ENCODE peak calls at places on chromosomes 11 and 22, in seven cellular contexts. B is AG09309, P is HAP-1, L is IMR-90, N is epithelial cell of proximal tubule, I is OCI-LY7, D is right lobe of liver. A is an unnamed sample.

GRCh38 chr11:68436985-68437926 is 23.3 kb upstream of the PPP6R3 start:
- DNase-seq in B (peak), P (no peak), L (peak), N (no peak), I (no peak), D (no peak), A (no peak)

GRCh38 chr11:45765836-45766235 is 39.1 kb upstream of the SLC35C1 start:
- DNase-seq in B (no peak), P (no peak), L (no peak), N (no peak), I (no peak), D (peak), A (no peak)

GRCh38 chr11:83573097-83573496 is 286.9 kb upstream of the CCDC90B start:
- DNase-seq in B (peak), P (no peak), L (peak), N (no peak), I (no peak), D (no peak), A (peak)

GRCh38 chr11:116263770-116264169 is 509.0 kb downstream of the BUD13 start:
- DNase-seq in B (no peak), P (no peak), L (no peak), N (no peak), I (no peak), D (no peak), A (no peak)

GRCh38 chr11:13902456-13902855 is 60.1 kb upstream of the SPON1 start:
- DNase-seq in B (no peak), P (no peak), L (no peak), N (no peak), I (no peak), D (no peak), A (no peak)

GRCh38 chr11:2702771-2703486 is 3.1 kb upstream of the KCNQ1OT1 start:
- DNase-seq in B (no peak), P (no peak), L (no peak), N (no peak), I (no peak), D (no peak), A (no peak)

GRCh38 chr22:38180841-38181452 is 683 bp downstream of the PLA2G6 start:
- DNase-seq in B (no peak), P (no peak), L (no peak), N (no peak), I (peak), D (peak), A (no peak)

GRCh38 chr11:102110761-102111010 is 439 bp downstream of the YAP1 start:
- DNase-seq in B (no peak), P (no peak), L (no peak), N (no peak), I (no peak), D (no peak), A (no peak)

GRCh38 chr22:42294034-42294985 is 23.9 kb upstream of the TCF20 start:
- DNase-seq in B (no peak), P (no peak), L (peak), N (no peak), I (peak), D (peak), A (no peak)

GRCh38 chr11:6588018-6588417 is 15.4 kb downstream of the RRP8 start:
- DNase-seq in B (no peak), P (no peak), L (no peak), N (no peak), I (no peak), D (no peak), A (no peak)

GRCh38 chr11:122422707-122423106 is 232.8 kb upstream of the UBASH3B start:
- DNase-seq in B (peak), P (no peak), L (peak), N (no peak), I (no peak), D (no peak), A (no peak)

GRCh38 chr11:65417221-65417701 is 5.3 kb upstream of the NEAT1 start:
- DNase-seq in B (no peak), P (no peak), L (no peak), N (no peak), I (peak), D (peak), A (no peak)

GRCh38 chr11:96213500-96213899 is 129.5 kb downstream of the MAML2 start:
- DNase-seq in B (peak), P (no peak), L (peak), N (no peak), I (no peak), D (no peak), A (peak)

GRCh38 chr11:72668645-72669347 is 5.4 kb downstream of the PDE2A start:
- DNase-seq in B (no peak), P (no peak), L (no peak), N (no peak), I (no peak), D (no peak), A (no peak)

DNA sequence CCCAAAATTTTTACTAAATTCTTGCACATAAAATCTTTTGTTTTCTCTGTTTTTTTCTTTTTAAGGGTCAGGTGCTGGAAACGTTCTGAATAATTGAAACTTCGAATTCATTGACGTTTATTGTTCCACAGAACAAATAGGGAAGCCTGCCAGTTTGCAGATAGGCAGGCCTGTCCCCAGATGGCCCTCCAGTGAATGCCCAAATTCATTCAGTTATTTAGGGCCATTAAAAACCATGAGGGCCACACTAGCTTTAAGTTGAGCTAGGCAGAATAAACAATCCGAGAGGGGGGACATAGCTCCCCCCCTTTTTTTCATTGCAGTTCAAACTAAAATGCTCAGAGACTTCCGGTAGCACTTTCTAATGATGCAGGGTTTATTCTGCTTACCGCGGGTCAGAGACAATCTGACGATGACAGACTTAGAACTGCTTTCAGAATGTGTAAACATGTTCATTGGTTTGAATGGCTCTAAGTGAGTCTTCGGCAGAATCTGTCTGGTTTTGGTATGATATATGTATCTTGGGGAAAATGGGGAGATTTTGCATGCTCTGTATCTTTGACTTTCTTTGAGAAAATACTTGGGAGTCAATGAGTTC is 72.0 kb downstream of the ZBTB16 start:
- DNase-seq in B (no peak), P (no peak), L (no peak), N (no peak), I (no peak), D (no peak), A (no peak)
- H3K4me3 ChIP-seq in B (no peak), P (no peak), L (no peak), N (no peak), I (no peak), D (no peak), A (no peak)

GRCh38 chr11:47595967-47596366 is 1.8 kb upstream of the C1QTNF4 start:
- DNase-seq in B (no peak), P (no peak), L (no peak), N (no peak), I (no peak), D (no peak), A (no peak)

GRCh38 chr11:47595029-47595428 is 818 bp upstream of the C1QTNF4 start:
- DNase-seq in B (no peak), P (no peak), L (no peak), N (no peak), I (no peak), D (no peak), A (no peak)

GRCh38 chr11:47592970-47593369 is 1.2 kb downstream of the C1QTNF4 start:
- DNase-seq in B (no peak), P (no peak), L (no peak), N (no peak), I (no peak), D (no peak), A (no peak)

GRCh38 chr11:47593492-47593933 is 698 bp downstream of the C1QTNF4 start:
- DNase-seq in B (no peak), P (no peak), L (no peak), N (no peak), I (no peak), D (no peak), A (no peak)

GRCh38 chr11:47593934-47594855 is at the start of gene C1QTNF4:
- DNase-seq in B (no peak), P (no peak), L (no peak), N (no peak), I (no peak), D (no peak), A (no peak)
- H3K4me3 ChIP-seq in B (peak), P (no peak), L (peak), N (peak), I (no peak), D (no peak), A (peak)

GRCh38 chr22:30538280-30538679 is 8.3 kb downstream of the SEC14L6 start:
- DNase-seq in B (no peak), P (no peak), L (peak), N (no peak), I (no peak), D (no peak), A (no peak)

GRCh38 chr22:30539368-30539767 is 7.2 kb downstream of the SEC14L6 start:
- DNase-seq in B (no peak), P (no peak), L (no peak), N (no peak), I (no peak), D (no peak), A (no peak)

GRCh38 chr22:30542811-30543188 is 3.7 kb downstream of the SEC14L6 start:
- DNase-seq in B (no peak), P (no peak), L (no peak), N (no peak), I (no peak), D (no peak), A (no peak)

GRCh38 chr22:30546616-30547015 is at the start of gene SEC14L6:
- DNase-seq in B (no peak), P (no peak), L (no peak), N (no peak), I (no peak), D (no peak), A (no peak)

GRCh38 chr22:30541979-30542810 is 4.3 kb downstream of the SEC14L6 start:
- DNase-seq in B (no peak), P (no peak), L (no peak), N (no peak), I (no peak), D (no peak), A (no peak)
- H3K4me3 ChIP-seq in B (no peak), P (no peak), L (no peak), N (peak), I (no peak), D (peak), A (peak)

GRCh38 chr22:49884075-49884474 is 30.4 kb downstream of the ZBED4 start:
- DNase-seq in B (no peak), P (no peak), L (no peak), N (no peak), I (no peak), D (no peak), A (no peak)
- H3K4me3 ChIP-seq in B (no peak), P (no peak), L (no peak), N (no peak), I (no peak), D (no peak), A (no peak)

GRCh38 chr11:61753672-61754071 is 1.2 kb downstream of the MYRF start:
- DNase-seq in B (no peak), P (no peak), L (no peak), N (no peak), I (no peak), D (no peak), A (no peak)

GRCh38 chr11:61751384-61751783 is 1.1 kb upstream of the MYRF start:
- DNase-seq in B (no peak), P (no peak), L (no peak), N (no peak), I (no peak), D (no peak), A (no peak)

GRCh38 chr11:61752925-61753551 is 602 bp downstream of the MYRF start:
- DNase-seq in B (no peak), P (no peak), L (no peak), N (no peak), I (no peak), D (no peak), A (no peak)

GRCh38 chr11:61750631-61751273 is 1.7 kb upstream of the MYRF start:
- DNase-seq in B (no peak), P (no peak), L (no peak), N (no peak), I (no peak), D (no peak), A (no peak)

DNA sequence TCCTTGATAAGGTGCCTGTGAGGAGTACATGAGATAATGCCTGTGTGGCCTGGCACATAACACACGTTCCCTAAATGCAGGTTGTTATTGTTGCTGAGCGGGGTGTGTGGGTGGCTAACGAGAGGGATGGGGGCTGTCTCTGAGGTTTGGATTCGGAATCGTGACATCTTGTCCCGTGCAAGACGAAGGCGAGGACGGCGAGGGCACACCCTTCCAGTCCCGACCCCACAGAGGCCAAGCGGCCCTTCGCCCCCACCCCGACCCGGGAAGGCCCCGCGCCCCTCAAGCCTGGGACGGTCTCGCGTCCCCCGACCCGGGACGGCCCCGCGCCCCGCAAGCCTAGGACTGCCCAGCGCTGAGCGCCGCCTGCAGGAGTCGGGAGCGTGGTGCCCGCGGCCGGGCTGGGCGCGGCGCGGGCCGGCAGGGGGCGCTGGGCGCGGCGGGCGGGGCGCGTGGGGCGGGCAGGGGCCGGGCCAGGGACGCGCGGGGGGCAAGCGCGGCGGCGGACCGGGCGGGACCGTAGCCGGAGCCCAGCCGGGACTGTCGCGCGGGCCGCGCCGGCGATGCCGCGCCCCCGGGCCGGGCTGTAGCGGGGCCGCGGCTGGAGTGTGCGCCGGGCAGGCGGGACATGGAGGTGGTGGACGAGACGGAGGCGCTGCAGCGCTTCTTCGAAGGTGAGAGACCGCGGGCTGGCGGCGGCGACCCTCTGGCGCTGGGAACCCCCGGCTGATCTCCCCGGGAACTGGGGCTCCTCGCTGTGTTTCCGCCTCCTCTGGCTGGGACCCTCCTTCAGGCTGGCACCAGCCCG is at the start of gene MYRF:
- DNase-seq in B (no peak), P (peak), L (peak), N (no peak), I (no peak), D (peak), A (no peak)
- H3K4me3 ChIP-seq in B (peak), P (peak), L (peak), N (peak), I (no peak), D (peak), A (peak)

GRCh38 chr11:63574856-63575602 is 11.8 kb upstream of the PLAAT2 start:
- DNase-seq in B (no peak), P (no peak), L (peak), N (no peak), I (no peak), D (peak), A (no peak)
- H3K4me3 ChIP-seq in B (peak), P (no peak), L (peak), N (no peak), I (peak), D (no peak), A (no peak)